ENCODE peak calls at places on chromosomes 3 and 15, in eight cellular contexts. O is caudate nucleus, S is omental fat pad, F is GDM1, M is substantia nigra, Z is H4, W is Daoy, I is T-cell. V is an unnamed sample.

GRCh38 chr3:147297756-147298155 is 108.6 kb downstream of the ZIC4 start:
- DNase-seq in O (no peak), S (no peak), F (no peak), M (no peak), Z (no peak), W (peak), I (no peak), V (no peak)

GRCh38 chr3:118587037-118587741 is 447.5 kb downstream of the IGSF11 start:
- DNase-seq in O (no peak), S (no peak), F (no peak), M (no peak), Z (peak), W (peak), I (no peak), V (no peak)

GRCh38 chr3:159237221-159237620 is 435.4 kb downstream of the MFSD1 start:
- DNase-seq in O (no peak), S (no peak), F (no peak), M (no peak), Z (no peak), W (no peak), I (no peak), V (no peak)

GRCh38 chr15:66891776-66892175 is 173.6 kb upstream of the SMAD3 start:
- DNase-seq in O (no peak), S (no peak), F (no peak), M (no peak), Z (no peak), W (no peak), I (no peak), V (no peak)

GRCh38 chr15:78059110-78059839 is 18.2 kb downstream of the TBC1D2B start:
- DNase-seq in O (no peak), S (no peak), F (no peak), M (no peak), Z (no peak), W (no peak), I (no peak), V (no peak)

GRCh38 chr15:65132841-65133549 is 613 bp downstream of the PDCD7 start:
- DNase-seq in O (no peak), S (no peak), F (no peak), M (no peak), Z (no peak), W (peak), I (peak), V (peak)

GRCh38 chr3:136404056-136404455 is 153.9 kb downstream of the PCCB start:
- DNase-seq in O (no peak), S (no peak), F (no peak), M (no peak), Z (no peak), W (no peak), I (no peak), V (no peak)

GRCh38 chr15:25739687-25740121 is 123.4 kb downstream of the ATP10A start:
- DNase-seq in O (no peak), S (no peak), F (peak), M (no peak), Z (no peak), W (no peak), I (peak), V (no peak)

GRCh38 chr3:49273825-49274532 is 3.1 kb downstream of the C3orf62 start:
- DNase-seq in O (no peak), S (no peak), F (no peak), M (no peak), Z (no peak), W (no peak), I (no peak), V (no peak)

GRCh38 chr3:140466535-140466934 is 211.3 kb upstream of the TRIM42 start:
- DNase-seq in O (no peak), S (no peak), F (no peak), M (no peak), Z (no peak), W (no peak), I (no peak), V (no peak)

GRCh38 chr3:193727089-193727488 is 134.1 kb downstream of the OPA1 start:
- DNase-seq in O (no peak), S (no peak), F (no peak), M (no peak), Z (no peak), W (no peak), I (no peak), V (no peak)

GRCh38 chr3:126130081-126130855 is 46.3 kb upstream of the SLC41A3 start:
- DNase-seq in O (no peak), S (peak), F (no peak), M (no peak), Z (no peak), W (no peak), I (no peak), V (peak)

GRCh38 chr15:92693922-92694331 is 38.4 kb upstream of the FAM174B start:
- DNase-seq in O (no peak), S (no peak), F (no peak), M (peak), Z (peak), W (peak), I (no peak), V (no peak)

GRCh38 chr3:124997303-124998246 is 58.2 kb downstream of the HEG1 start:
- DNase-seq in O (no peak), S (no peak), F (no peak), M (no peak), Z (no peak), W (no peak), I (no peak), V (no peak)

GRCh38 chr15:65751431-65751830 is 40.7 kb downstream of the DENND4A start:
- DNase-seq in O (no peak), S (no peak), F (no peak), M (no peak), Z (no peak), W (no peak), I (no peak), V (no peak)

GRCh38 chr3:137641879-137642278 is 122.2 kb upstream of the SOX14 start:
- DNase-seq in O (no peak), S (no peak), F (no peak), M (no peak), Z (no peak), W (no peak), I (no peak), V (no peak)

GRCh38 chr3:120858501-120858900 is 49.5 kb upstream of the STXBP5L start:
- DNase-seq in O (no peak), S (no peak), F (no peak), M (no peak), Z (no peak), W (no peak), I (no peak), V (no peak)

GRCh38 chr15:64048766-64049165 is 2.5 kb upstream of the DAPK2 start:
- DNase-seq in O (no peak), S (no peak), F (no peak), M (no peak), Z (no peak), W (no peak), I (no peak), V (no peak)

GRCh38 chr3:127678611-127679533 is 6.1 kb downstream of the ABTB1 start:
- DNase-seq in O (no peak), S (no peak), F (no peak), M (no peak), Z (no peak), W (no peak), I (no peak), V (peak)

GRCh38 chr3:102790742-102791141 is 355.9 kb downstream of the ZPLD1 start:
- DNase-seq in O (no peak), S (no peak), F (no peak), M (no peak), Z (no peak), W (no peak), I (no peak), V (no peak)

GRCh38 chr3:128619146-128619890 is 31.3 kb downstream of the RPN1 start:
- DNase-seq in O (no peak), S (no peak), F (no peak), M (no peak), Z (peak), W (peak), I (no peak), V (no peak)

GRCh38 chr3:13513051-13513912 is 33.2 kb downstream of the HDAC11 start:
- DNase-seq in O (no peak), S (no peak), F (no peak), M (no peak), Z (no peak), W (no peak), I (no peak), V (no peak)

GRCh38 chr3:150763841-150764483 is 993 bp upstream of the SIAH2 start:
- DNase-seq in O (peak), S (peak), F (peak), M (peak), Z (peak), W (peak), I (peak), V (peak)

GRCh38 chr3:29453278-29453961 is 172.5 kb downstream of the RBMS3 start:
- DNase-seq in O (peak), S (no peak), F (no peak), M (peak), Z (peak), W (peak), I (no peak), V (no peak)

GRCh38 chr15:78681306-78682012 is 40.4 kb upstream of the CHRNB4 start:
- DNase-seq in O (no peak), S (no peak), F (no peak), M (no peak), Z (no peak), W (no peak), I (no peak), V (no peak)

GRCh38 chr3:11510001-11510760 is 133.5 kb downstream of the VGLL4 start:
- DNase-seq in O (no peak), S (no peak), F (no peak), M (no peak), Z (no peak), W (no peak), I (no peak), V (no peak)

GRCh38 chr3:15271785-15272381 is 60.5 kb downstream of the SH3BP5 start:
- DNase-seq in O (no peak), S (no peak), F (peak), M (no peak), Z (no peak), W (no peak), I (peak), V (peak)

GRCh38 chr3:10547841-10548783 is 42.7 kb upstream of the ATP2B2 start:
- DNase-seq in O (no peak), S (no peak), F (peak), M (no peak), Z (no peak), W (no peak), I (no peak), V (no peak)

GRCh38 chr3:69113536-69113935 is 8.9 kb downstream of the LMOD3 start:
- DNase-seq in O (no peak), S (no peak), F (no peak), M (no peak), Z (no peak), W (no peak), I (no peak), V (no peak)

GRCh38 chr3:148957586-148957985 is 33.8 kb upstream of the GYG1 start:
- DNase-seq in O (no peak), S (no peak), F (peak), M (no peak), Z (peak), W (peak), I (no peak), V (no peak)

GRCh38 chr3:97823081-97823480 is 1.3 kb downstream of the CRYBG3 start:
- DNase-seq in O (no peak), S (no peak), F (no peak), M (no peak), Z (no peak), W (no peak), I (no peak), V (no peak)

GRCh38 chr3:41162981-41163380 is 36.3 kb upstream of the CTNNB1 start:
- DNase-seq in O (no peak), S (no peak), F (no peak), M (no peak), Z (no peak), W (no peak), I (no peak), V (no peak)

GRCh38 chr15:40327338-40327917 is 3.9 kb downstream of the INAFM2 start:
- DNase-seq in O (no peak), S (no peak), F (no peak), M (no peak), Z (no peak), W (no peak), I (no peak), V (peak)

GRCh38 chr3:134066539-134067310 is 37.0 kb upstream of the SLCO2A1 start:
- DNase-seq in O (no peak), S (no peak), F (no peak), M (no peak), Z (peak), W (peak), I (no peak), V (no peak)

GRCh38 chr15:43975326-43975725 is 148.5 kb downstream of the WDR76 start:
- DNase-seq in O (no peak), S (no peak), F (no peak), M (no peak), Z (no peak), W (no peak), I (no peak), V (no peak)

GRCh38 chr15:28182731-28183130 is 83.6 kb upstream of the OCA2 start:
- DNase-seq in O (no peak), S (no peak), F (no peak), M (no peak), Z (no peak), W (no peak), I (no peak), V (no peak)